ENCODE peak calls at places on chromosome 12, in seven cellular contexts. One of them, this sample, is unnamed.

GRCh38 chr12:104350211-104350908 is 46.8 kb downstream of the EID3 start:
- DNase-seq in psoas muscle: no peak
- DNase-seq in omental fat pad: no peak
- DNase-seq in CD8-positive, alpha-beta T cell: no peak
- DNase-seq in tibial artery: no peak
- DNase-seq in progenitor cell of endocrine pancreas: no peak
- DNase-seq in AG10803: no peak
- DNase-seq in this sample: no peak

GRCh38 chr12:51511546-51512260 is 79.3 kb upstream of the SCN8A start:
- DNase-seq in psoas muscle: no peak
- DNase-seq in omental fat pad: no peak
- DNase-seq in CD8-positive, alpha-beta T cell: no peak
- DNase-seq in tibial artery: no peak
- DNase-seq in progenitor cell of endocrine pancreas: no peak
- DNase-seq in AG10803: no peak
- DNase-seq in this sample: no peak

GRCh38 chr12:102992297-102992696 is 34.8 kb downstream of the ASCL1 start:
- DNase-seq in psoas muscle: no peak
- DNase-seq in omental fat pad: no peak
- DNase-seq in CD8-positive, alpha-beta T cell: no peak
- DNase-seq in tibial artery: no peak
- DNase-seq in progenitor cell of endocrine pancreas: no peak
- DNase-seq in AG10803: no peak
- DNase-seq in this sample: no peak

GRCh38 chr12:80862606-80863005 is 75.1 kb downstream of the LIN7A start:
- DNase-seq in psoas muscle: no peak
- DNase-seq in omental fat pad: no peak
- DNase-seq in CD8-positive, alpha-beta T cell: no peak
- DNase-seq in tibial artery: no peak
- DNase-seq in progenitor cell of endocrine pancreas: no peak
- DNase-seq in AG10803: peak; percentile 33
- DNase-seq in this sample: peak; percentile 40

GRCh38 chr12:27289414-27289813 is 43.2 kb upstream of the BMAL2 start:
- DNase-seq in psoas muscle: no peak
- DNase-seq in omental fat pad: no peak
- DNase-seq in CD8-positive, alpha-beta T cell: no peak
- DNase-seq in tibial artery: no peak
- DNase-seq in progenitor cell of endocrine pancreas: no peak
- DNase-seq in AG10803: peak; percentile 10
- DNase-seq in this sample: no peak

GRCh38 chr12:78208106-78208505 is 377.4 kb downstream of the NAV3 start:
- DNase-seq in psoas muscle: no peak
- DNase-seq in omental fat pad: no peak
- DNase-seq in CD8-positive, alpha-beta T cell: no peak
- DNase-seq in tibial artery: no peak
- DNase-seq in progenitor cell of endocrine pancreas: no peak
- DNase-seq in AG10803: no peak
- DNase-seq in this sample: no peak

GRCh38 chr12:70920891-70921290 is 353 bp upstream of the PTPRR start:
- DNase-seq in psoas muscle: no peak
- DNase-seq in omental fat pad: no peak
- DNase-seq in CD8-positive, alpha-beta T cell: no peak
- DNase-seq in tibial artery: no peak
- DNase-seq in progenitor cell of endocrine pancreas: no peak
- DNase-seq in AG10803: no peak
- DNase-seq in this sample: peak; percentile 1

GRCh38 chr12:12081836-12082497 is 11.2 kb downstream of the BCL2L14 start:
- DNase-seq in psoas muscle: no peak
- DNase-seq in omental fat pad: no peak
- DNase-seq in CD8-positive, alpha-beta T cell: no peak
- DNase-seq in tibial artery: no peak
- DNase-seq in progenitor cell of endocrine pancreas: no peak
- DNase-seq in AG10803: peak; percentile 58
- DNase-seq in this sample: peak; percentile 70

GRCh38 chr12:3135522-3136461 is 58.6 kb downstream of the TSPAN9 start:
- DNase-seq in psoas muscle: no peak
- DNase-seq in omental fat pad: no peak
- DNase-seq in CD8-positive, alpha-beta T cell: peak; percentile 64
- DNase-seq in tibial artery: peak; percentile 40
- DNase-seq in progenitor cell of endocrine pancreas: peak; percentile 52
- DNase-seq in AG10803: peak; percentile 77
- DNase-seq in this sample: peak; percentile 89

GRCh38 chr12:124720019-124720686 is 143.5 kb downstream of the SCARB1 start:
- DNase-seq in psoas muscle: no peak
- DNase-seq in omental fat pad: no peak
- DNase-seq in CD8-positive, alpha-beta T cell: no peak
- DNase-seq in tibial artery: no peak
- DNase-seq in progenitor cell of endocrine pancreas: no peak
- DNase-seq in AG10803: peak; percentile 74
- DNase-seq in this sample: peak; percentile 76

GRCh38 chr12:2172486-2173214 is 119.9 kb downstream of the CACNA1C start:
- DNase-seq in psoas muscle: no peak
- DNase-seq in omental fat pad: no peak
- DNase-seq in CD8-positive, alpha-beta T cell: no peak
- DNase-seq in tibial artery: no peak
- DNase-seq in progenitor cell of endocrine pancreas: no peak
- DNase-seq in AG10803: no peak
- DNase-seq in this sample: no peak

GRCh38 chr12:101552277-101552676 is 42.5 kb upstream of the MYBPC1 start:
- DNase-seq in psoas muscle: peak; percentile 79
- DNase-seq in omental fat pad: no peak
- DNase-seq in CD8-positive, alpha-beta T cell: no peak
- DNase-seq in tibial artery: no peak
- DNase-seq in progenitor cell of endocrine pancreas: no peak
- DNase-seq in AG10803: peak; percentile 43
- DNase-seq in this sample: peak; percentile 41

GRCh38 chr12:58395470-58395869 is 454.1 kb downstream of the ATP23 start:
- DNase-seq in psoas muscle: no peak
- DNase-seq in omental fat pad: no peak
- DNase-seq in CD8-positive, alpha-beta T cell: no peak
- DNase-seq in tibial artery: no peak
- DNase-seq in progenitor cell of endocrine pancreas: no peak
- DNase-seq in AG10803: peak; percentile 19
- DNase-seq in this sample: no peak

GRCh38 chr12:107684029-107684790 is 1.4 kb upstream of the PWP1 start:
- DNase-seq in psoas muscle: no peak
- DNase-seq in omental fat pad: no peak
- DNase-seq in CD8-positive, alpha-beta T cell: no peak
- DNase-seq in tibial artery: no peak
- DNase-seq in progenitor cell of endocrine pancreas: no peak
- DNase-seq in AG10803: peak; percentile 16
- DNase-seq in this sample: peak; percentile 16

GRCh38 chr12:31002999-31003398 is 70.7 kb upstream of the DDX11 start:
- DNase-seq in psoas muscle: no peak
- DNase-seq in omental fat pad: no peak
- DNase-seq in CD8-positive, alpha-beta T cell: no peak
- DNase-seq in tibial artery: no peak
- DNase-seq in progenitor cell of endocrine pancreas: no peak
- DNase-seq in AG10803: peak; percentile 42
- DNase-seq in this sample: peak; percentile 53

GRCh38 chr12:65603428-65604351 is 220.6 kb upstream of the HMGA2 start:
- DNase-seq in psoas muscle: no peak
- DNase-seq in omental fat pad: no peak
- DNase-seq in CD8-positive, alpha-beta T cell: no peak
- DNase-seq in tibial artery: peak; percentile 43
- DNase-seq in progenitor cell of endocrine pancreas: no peak
- DNase-seq in AG10803: peak; percentile 98
- DNase-seq in this sample: peak; percentile 97

GRCh38 chr12:95626854-95627253 is 75.6 kb upstream of the USP44 start:
- DNase-seq in psoas muscle: no peak
- DNase-seq in omental fat pad: no peak
- DNase-seq in CD8-positive, alpha-beta T cell: no peak
- DNase-seq in tibial artery: no peak
- DNase-seq in progenitor cell of endocrine pancreas: no peak
- DNase-seq in AG10803: no peak
- DNase-seq in this sample: no peak

DNA sequence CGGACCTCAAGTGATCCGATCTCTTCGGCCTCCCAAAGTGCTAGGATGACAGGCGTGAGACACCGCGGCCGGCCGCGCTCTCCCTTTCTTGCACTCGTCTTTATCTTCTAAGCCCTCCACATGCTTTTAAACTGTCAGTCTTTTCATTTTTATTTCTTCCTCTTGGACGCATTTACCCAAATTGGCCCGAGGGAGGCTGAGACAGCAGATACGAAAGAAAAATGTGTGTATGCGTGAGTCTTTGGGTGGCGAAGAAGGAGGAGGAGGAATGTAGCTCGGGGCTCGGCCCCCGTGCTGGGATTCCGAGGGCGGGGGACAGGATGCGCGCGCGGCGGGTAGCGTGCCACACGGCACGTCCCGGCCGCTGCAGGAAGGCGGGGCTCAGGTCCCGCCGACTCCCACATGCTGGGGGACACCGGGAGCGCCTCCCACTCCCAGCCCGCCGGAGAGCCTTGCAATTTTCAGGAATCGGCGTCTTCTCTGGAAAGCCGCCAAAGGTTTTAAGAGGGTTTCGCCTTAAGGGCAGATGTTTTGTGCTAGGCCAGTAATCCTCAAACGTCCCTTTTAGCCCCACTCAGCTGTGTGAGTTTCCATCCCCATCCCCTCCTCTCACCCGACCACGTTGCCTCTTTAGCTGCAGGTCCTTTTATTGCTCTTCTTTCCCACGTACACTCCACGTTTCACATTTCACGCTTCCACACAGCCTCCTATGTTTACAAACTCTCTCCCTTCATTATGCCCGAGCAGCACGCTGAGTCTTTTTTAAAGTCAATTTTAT is 34.7 kb upstream of the SLC2A3 start:
- DNase-seq in psoas muscle: peak; percentile 90
- DNase-seq in omental fat pad: peak; percentile 62
- DNase-seq in CD8-positive, alpha-beta T cell: peak; percentile 88
- DNase-seq in tibial artery: peak; percentile 87
- DNase-seq in progenitor cell of endocrine pancreas: peak; percentile 79
- DNase-seq in AG10803: peak; percentile 98
- DNase-seq in this sample: peak; percentile 96
- TF ChIP-seq CTCF in psoas muscle: no peak
- TF ChIP-seq CTCF in omental fat pad: no peak
- TF ChIP-seq CTCF in CD8-positive, alpha-beta T cell: no peak
- TF ChIP-seq CTCF in tibial artery: no peak
- TF ChIP-seq CTCF in progenitor cell of endocrine pancreas: no peak
- TF ChIP-seq CTCF in AG10803: no peak
- TF ChIP-seq CTCF in this sample: no peak

GRCh38 chr12:452667-453210 is 7.0 kb upstream of the B4GALNT3 start:
- DNase-seq in psoas muscle: peak; percentile 69
- DNase-seq in omental fat pad: no peak
- DNase-seq in CD8-positive, alpha-beta T cell: peak; percentile 62
- DNase-seq in tibial artery: no peak
- DNase-seq in progenitor cell of endocrine pancreas: no peak
- DNase-seq in AG10803: no peak
- DNase-seq in this sample: no peak
- TF ChIP-seq CTCF in psoas muscle: no peak
- TF ChIP-seq CTCF in omental fat pad: no peak
- TF ChIP-seq CTCF in CD8-positive, alpha-beta T cell: no peak
- TF ChIP-seq CTCF in tibial artery: no peak
- TF ChIP-seq CTCF in progenitor cell of endocrine pancreas: no peak
- TF ChIP-seq CTCF in AG10803: peak; percentile 30
- TF ChIP-seq CTCF in this sample: no peak

GRCh38 chr12:115791331-115791730 is 486.2 kb downstream of the MED13L start:
- DNase-seq in psoas muscle: no peak
- DNase-seq in omental fat pad: no peak
- DNase-seq in CD8-positive, alpha-beta T cell: no peak
- DNase-seq in tibial artery: no peak
- DNase-seq in progenitor cell of endocrine pancreas: no peak
- DNase-seq in AG10803: no peak
- DNase-seq in this sample: no peak

GRCh38 chr12:115790526-115790925 is 487.0 kb downstream of the MED13L start:
- DNase-seq in psoas muscle: no peak
- DNase-seq in omental fat pad: no peak
- DNase-seq in CD8-positive, alpha-beta T cell: no peak
- DNase-seq in tibial artery: no peak
- DNase-seq in progenitor cell of endocrine pancreas: no peak
- DNase-seq in AG10803: no peak
- DNase-seq in this sample: no peak

GRCh38 chr12:115799610-115800009 is 477.9 kb downstream of the MED13L start:
- DNase-seq in psoas muscle: no peak
- DNase-seq in omental fat pad: no peak
- DNase-seq in CD8-positive, alpha-beta T cell: no peak
- DNase-seq in tibial artery: no peak
- DNase-seq in progenitor cell of endocrine pancreas: no peak
- DNase-seq in AG10803: no peak
- DNase-seq in this sample: no peak

GRCh38 chr12:115798309-115798917 is 479.1 kb downstream of the MED13L start:
- DNase-seq in psoas muscle: no peak
- DNase-seq in omental fat pad: no peak
- DNase-seq in CD8-positive, alpha-beta T cell: no peak
- DNase-seq in tibial artery: no peak
- DNase-seq in progenitor cell of endocrine pancreas: no peak
- DNase-seq in AG10803: no peak
- DNase-seq in this sample: no peak

DNA sequence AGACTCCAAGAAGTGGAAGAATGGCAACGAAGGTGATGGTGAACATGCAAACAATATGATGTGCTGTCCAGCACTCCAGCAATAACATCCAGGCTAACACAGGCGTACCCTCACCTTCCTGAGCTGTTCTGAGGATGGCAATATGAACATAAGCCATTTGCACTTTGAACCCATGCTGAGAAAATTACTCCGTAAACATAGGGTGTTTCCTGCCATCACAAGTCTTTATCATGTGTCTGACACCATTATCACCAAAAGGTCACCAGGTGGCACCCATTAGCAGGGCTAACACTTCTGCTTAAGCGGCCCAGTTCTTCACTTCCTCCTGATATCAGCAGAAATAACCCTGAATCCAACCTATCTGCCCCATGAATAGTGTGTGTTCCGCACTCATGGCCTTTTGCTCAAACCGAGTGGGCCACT is 482.8 kb downstream of the MED13L start:
- DNase-seq in psoas muscle: no peak
- DNase-seq in omental fat pad: no peak
- DNase-seq in CD8-positive, alpha-beta T cell: no peak
- DNase-seq in tibial artery: no peak
- DNase-seq in progenitor cell of endocrine pancreas: no peak
- DNase-seq in AG10803: no peak
- DNase-seq in this sample: no peak
- TF ChIP-seq CTCF in psoas muscle: peak; percentile 18
- TF ChIP-seq CTCF in omental fat pad: no peak
- TF ChIP-seq CTCF in CD8-positive, alpha-beta T cell: no peak
- TF ChIP-seq CTCF in tibial artery: no peak
- TF ChIP-seq CTCF in progenitor cell of endocrine pancreas: no peak
- TF ChIP-seq CTCF in AG10803: no peak
- TF ChIP-seq CTCF in this sample: no peak

DNA sequence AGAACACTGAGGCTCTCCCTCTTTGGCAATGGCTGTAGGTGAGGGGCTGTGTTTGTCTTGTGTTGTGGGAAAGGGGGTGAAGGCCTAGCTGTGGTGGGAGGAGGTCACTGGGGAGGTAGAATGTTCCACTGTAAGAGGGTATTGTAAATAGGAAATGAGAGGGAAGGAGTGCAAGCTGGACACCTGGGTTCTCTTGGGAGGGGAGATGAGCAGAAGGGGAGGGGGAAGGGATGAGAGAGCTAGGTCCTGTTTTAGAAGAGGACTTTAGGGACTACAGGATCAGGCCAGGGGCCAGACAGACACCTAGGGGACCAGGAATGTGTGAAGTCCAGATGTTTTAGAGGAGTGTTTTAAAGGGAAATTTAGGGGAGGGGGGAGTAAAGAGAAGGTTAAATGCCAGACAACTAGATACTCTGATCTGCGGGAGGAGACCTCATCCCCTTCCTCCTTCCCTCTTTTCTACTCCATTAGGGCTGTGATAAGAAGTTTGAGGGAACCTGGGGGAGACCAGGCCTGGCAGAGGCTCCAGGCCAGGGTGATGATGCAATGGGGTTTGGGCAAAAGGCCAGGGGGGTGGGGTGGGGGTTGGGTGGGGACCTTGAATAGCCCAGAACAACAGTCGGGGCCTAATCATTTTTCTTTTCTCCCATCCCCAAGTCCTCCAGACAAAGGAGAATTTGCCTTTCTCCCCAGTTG is 2.0 kb downstream of the ITGA5 start:
- DNase-seq in psoas muscle: no peak
- DNase-seq in omental fat pad: no peak
- DNase-seq in CD8-positive, alpha-beta T cell: no peak
- DNase-seq in tibial artery: no peak
- DNase-seq in progenitor cell of endocrine pancreas: no peak
- DNase-seq in AG10803: no peak
- DNase-seq in this sample: peak; percentile 52
- TF ChIP-seq CTCF in psoas muscle: no peak
- TF ChIP-seq CTCF in omental fat pad: no peak
- TF ChIP-seq CTCF in CD8-positive, alpha-beta T cell: no peak
- TF ChIP-seq CTCF in tibial artery: no peak
- TF ChIP-seq CTCF in progenitor cell of endocrine pancreas: no peak
- TF ChIP-seq CTCF in AG10803: no peak
- TF ChIP-seq CTCF in this sample: no peak

This sample was measured in cardiac fibroblast.